ENCODE peak calls at places on chromosomes 12 and 14, in seven cellular contexts. I is stomach; E is AG04450; O is CD8-positive, alpha-beta memory T cell; D is suprapubic skin; S is heart left ventricle; V is colonic mucosa. P is an unnamed sample.
A peak's percentile ranks its signal among the peaks of the same experiment; 100 is the strongest.

GRCh38 chr12:53928054-53928879 is 10.4 kb upstream of the HOXC13 start:
- DNase-seq in I (no peak), E (no peak), O (no peak), D (no peak), S (no peak), V (no peak), P (no peak)

GRCh38 chr14:94823556-94824341 is 53.8 kb upstream of the GSC start:
- DNase-seq in I (no peak), E (no peak), O (no peak), D (no peak), S (no peak), V (no peak), P (no peak)

GRCh38 chr12:4030938-4031702 is 157.9 kb upstream of the PARP11 start:
- DNase-seq in I (peak; percentile 86), E (peak; percentile 96), O (peak; percentile 68), D (peak; percentile 92), S (peak; percentile 89), V (peak; percentile 90), P (peak; percentile 92)

GRCh38 chr14:72892879-72893635 is 844 bp downstream of the DPF3 start:
- DNase-seq in I (no peak), E (no peak), O (peak; percentile 10), D (no peak), S (peak; percentile 69), V (peak; percentile 56), P (peak; percentile 33)

GRCh38 chr12:123983822-123984485 is 10.9 kb downstream of the ZNF664 start:
- DNase-seq in I (peak; percentile 41), E (no peak), O (peak; percentile 11), D (no peak), S (no peak), V (peak; percentile 47), P (peak; percentile 40)

GRCh38 chr14:67722293-67722692 is 20.6 kb downstream of the RDH12 start:
- DNase-seq in I (peak; percentile 69), E (no peak), O (no peak), D (no peak), S (peak; percentile 83), V (no peak), P (peak; percentile 34)

GRCh38 chr12:95687937-95688336 is 102.6 kb downstream of the NTN4 start:
- DNase-seq in I (no peak), E (no peak), O (no peak), D (no peak), S (no peak), V (no peak), P (no peak)

GRCh38 chr14:26605602-26606001 is 7.8 kb upstream of the NOVA1 start:
- DNase-seq in I (no peak), E (no peak), O (no peak), D (no peak), S (no peak), V (no peak), P (no peak)

GRCh38 chr14:67816326-67817009 is at the start of gene ZFYVE26:
- DNase-seq in I (peak; percentile 92), E (peak; percentile 79), O (peak; percentile 89), D (peak; percentile 97), S (peak; percentile 89), V (peak; percentile 97), P (peak; percentile 94)

GRCh38 chr14:71235865-71236264 is 328.6 kb downstream of the PCNX1 start:
- DNase-seq in I (no peak), E (no peak), O (no peak), D (peak; percentile 82), S (no peak), V (no peak), P (no peak)

GRCh38 chr14:76926521-76927251 is 100.5 kb downstream of the LRRC74A start:
- DNase-seq in I (no peak), E (no peak), O (peak; percentile 60), D (no peak), S (peak; percentile 77), V (no peak), P (no peak)

GRCh38 chr14:50947446-50947845 is 3.2 kb upstream of the PYGL start:
- DNase-seq in I (no peak), E (no peak), O (no peak), D (no peak), S (no peak), V (no peak), P (no peak)

GRCh38 chr12:106901276-106901675 is 54.4 kb upstream of the TMEM263 start:
- DNase-seq in I (no peak), E (no peak), O (no peak), D (no peak), S (no peak), V (no peak), P (no peak)

GRCh38 chr14:73208846-73209245 is 28.5 kb upstream of the PAPLN start:
- DNase-seq in I (no peak), E (no peak), O (no peak), D (no peak), S (no peak), V (no peak), P (no peak)

GRCh38 chr14:58171090-58171489 is 19.1 kb upstream of the ARMH4 start:
- DNase-seq in I (peak; percentile 76), E (peak; percentile 43), O (peak; percentile 10), D (peak; percentile 88), S (peak; percentile 80), V (peak; percentile 69), P (peak; percentile 76)

GRCh38 chr12:130920711-130921381 is 32.9 kb upstream of the ADGRD1 start:
- DNase-seq in I (peak; percentile 33), E (no peak), O (no peak), D (peak; percentile 94), S (peak; percentile 74), V (peak; percentile 55), P (peak; percentile 39)

GRCh38 chr14:71668186-71668912 is 263.9 kb upstream of the RGS6 start:
- DNase-seq in I (no peak), E (no peak), O (no peak), D (no peak), S (no peak), V (no peak), P (no peak)

GRCh38 chr14:73759183-73759713 is 45.1 kb upstream of the PNMA1 start:
- DNase-seq in I (peak; percentile 64), E (no peak), O (peak; percentile 52), D (peak; percentile 91), S (peak; percentile 93), V (peak; percentile 74), P (peak; percentile 74)

GRCh38 chr12:24728366-24728765 is 220.5 kb downstream of the BCAT1 start:
- DNase-seq in I (no peak), E (no peak), O (no peak), D (no peak), S (no peak), V (no peak), P (no peak)

GRCh38 chr14:70921669-70922068 is 14.4 kb downstream of the PCNX1 start:
- DNase-seq in I (no peak), E (no peak), O (no peak), D (no peak), S (no peak), V (no peak), P (no peak)

GRCh38 chr12:70637286-70637685 is at the start of gene PTPRB:
- DNase-seq in I (no peak), E (no peak), O (no peak), D (no peak), S (no peak), V (no peak), P (no peak)

GRCh38 chr12:89980236-89980635 is 271.6 kb upstream of the ATP2B1 start:
- DNase-seq in I (no peak), E (no peak), O (no peak), D (no peak), S (no peak), V (peak; percentile 38), P (no peak)

GRCh38 chr12:10276774-10277173 is 30.9 kb upstream of the KLRD1 start:
- DNase-seq in I (no peak), E (no peak), O (no peak), D (no peak), S (no peak), V (no peak), P (no peak)

GRCh38 chr14:73815849-73816816 is 35.5 kb upstream of the PTGR2 start:
- DNase-seq in I (peak; percentile 49), E (no peak), O (no peak), D (no peak), S (no peak), V (no peak), P (no peak)

GRCh38 chr14:96120392-96120791 is 81.2 kb downstream of the C14orf132 start:
- DNase-seq in I (no peak), E (no peak), O (no peak), D (no peak), S (no peak), V (no peak), P (no peak)
- H3K27ac ChIP-seq in I (no peak overlapping the region), E (no peak overlapping the region), O (no peak overlapping the region), D (no peak overlapping the region), S (no peak overlapping the region), V (no peak overlapping the region), P (no peak overlapping the region)

DNA sequence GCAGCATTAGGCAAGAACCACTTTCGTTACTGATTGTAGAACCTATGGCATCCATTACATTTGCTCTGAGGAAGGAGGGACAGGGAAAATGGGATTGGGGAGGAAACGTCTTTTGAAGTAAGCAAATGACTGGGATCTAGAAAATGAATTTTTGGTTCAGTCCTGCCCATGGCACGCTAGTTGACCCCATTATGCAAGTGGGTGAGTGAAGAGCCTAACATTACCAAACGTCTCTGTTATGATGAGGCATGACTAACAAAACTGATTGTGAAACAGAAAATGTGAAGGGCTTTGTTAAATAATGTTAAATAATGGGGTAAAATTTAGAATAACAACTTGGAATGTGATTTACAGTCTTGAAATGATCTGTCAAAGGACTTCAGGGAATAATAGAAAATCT is 38.9 kb downstream of the CPSF2 start:
- DNase-seq in I (no peak), E (peak; percentile 34), O (no peak), D (no peak), S (no peak), V (no peak), P (no peak)
- H3K27ac ChIP-seq in I (no peak overlapping the region), E (peak overlapping the region; percentile 23), O (no peak overlapping the region), D (peak overlapping the region; percentile 36), S (no peak overlapping the region), V (no peak overlapping the region), P (no peak overlapping the region)

DNA sequence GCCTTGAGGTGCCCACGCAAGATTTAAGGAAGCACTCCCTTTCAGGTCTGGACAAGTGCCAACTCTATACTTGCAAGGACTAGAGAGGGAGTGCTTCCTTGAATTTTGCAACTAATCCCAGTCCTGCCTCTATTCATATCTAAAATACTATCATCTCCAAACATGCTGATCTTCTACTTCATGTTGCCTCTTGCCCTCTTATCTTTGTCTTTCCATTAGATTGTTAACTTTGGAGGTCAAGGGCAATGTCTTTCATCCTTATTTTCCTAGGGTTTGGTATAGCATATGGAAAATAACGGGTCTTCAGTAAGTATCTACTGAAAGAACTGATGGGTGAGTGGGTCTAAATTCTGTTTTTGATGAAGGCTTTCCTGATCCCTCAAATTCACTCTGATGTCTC is 28.7 kb upstream of the PPM1H start:
- DNase-seq in I (no peak), E (no peak), O (no peak), D (no peak), S (no peak), V (no peak), P (no peak)
- H3K27ac ChIP-seq in I (no peak overlapping the region), E (no peak overlapping the region), O (no peak overlapping the region), D (no peak overlapping the region), S (no peak overlapping the region), V (no peak overlapping the region), P (no peak overlapping the region)

DNA sequence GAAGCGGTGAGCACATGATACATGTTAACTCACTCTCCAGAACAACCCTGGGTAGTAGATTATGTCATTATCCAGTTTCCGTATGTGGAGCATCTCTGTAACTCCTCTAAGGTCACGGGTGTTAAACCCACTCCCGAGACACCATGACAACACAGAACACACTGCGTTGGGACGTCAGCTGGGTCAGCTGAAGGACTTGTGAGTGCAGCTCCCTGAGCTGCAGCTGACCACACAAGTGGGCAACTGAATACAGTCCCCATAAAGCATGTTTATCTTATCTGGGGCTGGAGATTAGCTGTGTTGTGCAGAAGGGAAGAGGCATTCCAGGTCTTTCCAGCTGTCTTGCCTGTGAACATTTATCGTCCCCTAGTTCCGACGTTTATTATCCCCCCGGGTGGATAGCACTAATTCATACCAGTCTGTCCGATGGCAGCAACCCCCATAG is 211.5 kb downstream of the CHST11 start:
- DNase-seq in I (no peak), E (no peak), O (no peak), D (no peak), S (no peak), V (peak; percentile 45), P (peak; percentile 39)
- H3K27ac ChIP-seq in I (no peak overlapping the region), E (no peak overlapping the region), O (no peak overlapping the region), D (peak overlapping the region; percentile 49), S (peak overlapping the region; percentile 50), V (peak overlapping the region; percentile 17), P (peak overlapping the region; percentile 63)

P was measured in transverse colon.